ENCODE peak calls at places on chromosomes 7 and 10, in nine cellular contexts. One of them, this sample, is unnamed.

GRCh38 chr10:71860243-71861029 is 9.4 kb upstream of the PSAP start:
- DNase-seq in NT2/D1: peak
- DNase-seq in stimulated activated CD4-positive, alpha-beta T cell treated with anti-CD3 and anti-CD28 coated beads, Interleukin-4, amount 100 ng/mL, for 24 hours: peak
- DNase-seq in fibroblast of pulmonary artery: peak
- DNase-seq in NCI-H1092 treated with DMSO at 0.1 percent for 48 hours: peak
- DNase-seq in gastrocnemius medialis: peak
- DNase-seq in anterior cingulate cortex: peak
- DNase-seq in KG1: no peak
- DNase-seq in SHP77: peak
- DNase-seq in this sample: no peak

GRCh38 chr7:101542527-101543241 is 86.4 kb downstream of the MYL10 start:
- DNase-seq in NT2/D1: peak
- DNase-seq in stimulated activated CD4-positive, alpha-beta T cell treated with anti-CD3 and anti-CD28 coated beads, Interleukin-4, amount 100 ng/mL, for 24 hours: peak
- DNase-seq in fibroblast of pulmonary artery: peak
- DNase-seq in NCI-H1092 treated with DMSO at 0.1 percent for 48 hours: peak
- DNase-seq in gastrocnemius medialis: peak
- DNase-seq in anterior cingulate cortex: peak
- DNase-seq in KG1: peak
- DNase-seq in SHP77: peak
- DNase-seq in this sample: peak

GRCh38 chr7:29482056-29482455 is 81.6 kb upstream of the PRR15 start:
- DNase-seq in NT2/D1: no peak
- DNase-seq in stimulated activated CD4-positive, alpha-beta T cell treated with anti-CD3 and anti-CD28 coated beads, Interleukin-4, amount 100 ng/mL, for 24 hours: no peak
- DNase-seq in fibroblast of pulmonary artery: no peak
- DNase-seq in NCI-H1092 treated with DMSO at 0.1 percent for 48 hours: peak
- DNase-seq in gastrocnemius medialis: no peak
- DNase-seq in anterior cingulate cortex: no peak
- DNase-seq in KG1: no peak
- DNase-seq in SHP77: no peak
- DNase-seq in this sample: no peak

GRCh38 chr10:110864662-110865140 is 7.0 kb upstream of the PDCD4 start:
- DNase-seq in NT2/D1: no peak
- DNase-seq in stimulated activated CD4-positive, alpha-beta T cell treated with anti-CD3 and anti-CD28 coated beads, Interleukin-4, amount 100 ng/mL, for 24 hours: peak
- DNase-seq in fibroblast of pulmonary artery: no peak
- DNase-seq in NCI-H1092 treated with DMSO at 0.1 percent for 48 hours: no peak
- DNase-seq in gastrocnemius medialis: no peak
- DNase-seq in anterior cingulate cortex: no peak
- DNase-seq in KG1: peak
- DNase-seq in SHP77: no peak
- DNase-seq in this sample: peak

GRCh38 chr10:11782793-11783557 is 40.2 kb upstream of the PROSER2 start:
- DNase-seq in NT2/D1: peak
- DNase-seq in stimulated activated CD4-positive, alpha-beta T cell treated with anti-CD3 and anti-CD28 coated beads, Interleukin-4, amount 100 ng/mL, for 24 hours: no peak
- DNase-seq in fibroblast of pulmonary artery: peak
- DNase-seq in NCI-H1092 treated with DMSO at 0.1 percent for 48 hours: peak
- DNase-seq in gastrocnemius medialis: no peak
- DNase-seq in anterior cingulate cortex: no peak
- DNase-seq in KG1: peak
- DNase-seq in SHP77: peak
- DNase-seq in this sample: no peak

GRCh38 chr7:28405662-28406061 is 6.7 kb upstream of the CREB5 start:
- DNase-seq in NT2/D1: no peak
- DNase-seq in stimulated activated CD4-positive, alpha-beta T cell treated with anti-CD3 and anti-CD28 coated beads, Interleukin-4, amount 100 ng/mL, for 24 hours: no peak
- DNase-seq in fibroblast of pulmonary artery: peak
- DNase-seq in NCI-H1092 treated with DMSO at 0.1 percent for 48 hours: no peak
- DNase-seq in gastrocnemius medialis: no peak
- DNase-seq in anterior cingulate cortex: no peak
- DNase-seq in KG1: no peak
- DNase-seq in SHP77: no peak
- DNase-seq in this sample: no peak

GRCh38 chr10:75648186-75648761 is 216.8 kb downstream of the LRMDA start:
- DNase-seq in NT2/D1: no peak
- DNase-seq in stimulated activated CD4-positive, alpha-beta T cell treated with anti-CD3 and anti-CD28 coated beads, Interleukin-4, amount 100 ng/mL, for 24 hours: no peak
- DNase-seq in fibroblast of pulmonary artery: no peak
- DNase-seq in NCI-H1092 treated with DMSO at 0.1 percent for 48 hours: no peak
- DNase-seq in gastrocnemius medialis: no peak
- DNase-seq in anterior cingulate cortex: no peak
- DNase-seq in KG1: no peak
- DNase-seq in SHP77: no peak
- DNase-seq in this sample: no peak

GRCh38 chr10:125828311-125828710 is 5.0 kb downstream of the BCCIP start:
- DNase-seq in NT2/D1: no peak
- DNase-seq in stimulated activated CD4-positive, alpha-beta T cell treated with anti-CD3 and anti-CD28 coated beads, Interleukin-4, amount 100 ng/mL, for 24 hours: no peak
- DNase-seq in fibroblast of pulmonary artery: no peak
- DNase-seq in NCI-H1092 treated with DMSO at 0.1 percent for 48 hours: no peak
- DNase-seq in gastrocnemius medialis: no peak
- DNase-seq in anterior cingulate cortex: no peak
- DNase-seq in KG1: no peak
- DNase-seq in SHP77: no peak
- DNase-seq in this sample: no peak

GRCh38 chr10:81514811-81515210 is 360.2 kb upstream of the NRG3 start:
- DNase-seq in NT2/D1: no peak
- DNase-seq in stimulated activated CD4-positive, alpha-beta T cell treated with anti-CD3 and anti-CD28 coated beads, Interleukin-4, amount 100 ng/mL, for 24 hours: no peak
- DNase-seq in fibroblast of pulmonary artery: no peak
- DNase-seq in NCI-H1092 treated with DMSO at 0.1 percent for 48 hours: no peak
- DNase-seq in gastrocnemius medialis: no peak
- DNase-seq in anterior cingulate cortex: no peak
- DNase-seq in KG1: no peak
- DNase-seq in SHP77: no peak
- DNase-seq in this sample: no peak

GRCh38 chr7:134905375-134905774 is 80.9 kb upstream of the AGBL3 start:
- DNase-seq in NT2/D1: no peak
- DNase-seq in stimulated activated CD4-positive, alpha-beta T cell treated with anti-CD3 and anti-CD28 coated beads, Interleukin-4, amount 100 ng/mL, for 24 hours: no peak
- DNase-seq in fibroblast of pulmonary artery: peak
- DNase-seq in NCI-H1092 treated with DMSO at 0.1 percent for 48 hours: no peak
- DNase-seq in gastrocnemius medialis: peak
- DNase-seq in anterior cingulate cortex: no peak
- DNase-seq in KG1: no peak
- DNase-seq in SHP77: no peak
- DNase-seq in this sample: no peak

GRCh38 chr10:70197235-70197952 is 27.1 kb upstream of the SAR1A start:
- DNase-seq in NT2/D1: no peak
- DNase-seq in stimulated activated CD4-positive, alpha-beta T cell treated with anti-CD3 and anti-CD28 coated beads, Interleukin-4, amount 100 ng/mL, for 24 hours: no peak
- DNase-seq in fibroblast of pulmonary artery: no peak
- DNase-seq in NCI-H1092 treated with DMSO at 0.1 percent for 48 hours: no peak
- DNase-seq in gastrocnemius medialis: no peak
- DNase-seq in anterior cingulate cortex: peak
- DNase-seq in KG1: no peak
- DNase-seq in SHP77: no peak
- DNase-seq in this sample: no peak

GRCh38 chr7:90320801-90321494 is at the start of gene FAM237B:
- DNase-seq in NT2/D1: no peak
- DNase-seq in stimulated activated CD4-positive, alpha-beta T cell treated with anti-CD3 and anti-CD28 coated beads, Interleukin-4, amount 100 ng/mL, for 24 hours: no peak
- DNase-seq in fibroblast of pulmonary artery: peak
- DNase-seq in NCI-H1092 treated with DMSO at 0.1 percent for 48 hours: no peak
- DNase-seq in gastrocnemius medialis: no peak
- DNase-seq in anterior cingulate cortex: no peak
- DNase-seq in KG1: no peak
- DNase-seq in SHP77: no peak
- DNase-seq in this sample: no peak

GRCh38 chr10:6221971-6222751 is 19.4 kb downstream of the PFKFB3 start:
- DNase-seq in NT2/D1: no peak
- DNase-seq in stimulated activated CD4-positive, alpha-beta T cell treated with anti-CD3 and anti-CD28 coated beads, Interleukin-4, amount 100 ng/mL, for 24 hours: no peak
- DNase-seq in fibroblast of pulmonary artery: no peak
- DNase-seq in NCI-H1092 treated with DMSO at 0.1 percent for 48 hours: no peak
- DNase-seq in gastrocnemius medialis: no peak
- DNase-seq in anterior cingulate cortex: no peak
- DNase-seq in KG1: no peak
- DNase-seq in SHP77: no peak
- DNase-seq in this sample: no peak

GRCh38 chr7:42180806-42181205 is 56.2 kb downstream of the GLI3 start:
- DNase-seq in NT2/D1: no peak
- DNase-seq in stimulated activated CD4-positive, alpha-beta T cell treated with anti-CD3 and anti-CD28 coated beads, Interleukin-4, amount 100 ng/mL, for 24 hours: no peak
- DNase-seq in fibroblast of pulmonary artery: peak
- DNase-seq in NCI-H1092 treated with DMSO at 0.1 percent for 48 hours: no peak
- DNase-seq in gastrocnemius medialis: no peak
- DNase-seq in anterior cingulate cortex: no peak
- DNase-seq in KG1: no peak
- DNase-seq in SHP77: no peak
- DNase-seq in this sample: no peak

GRCh38 chr10:60186315-60187071 is 203.2 kb downstream of the ANK3 start:
- DNase-seq in NT2/D1: no peak
- DNase-seq in stimulated activated CD4-positive, alpha-beta T cell treated with anti-CD3 and anti-CD28 coated beads, Interleukin-4, amount 100 ng/mL, for 24 hours: no peak
- DNase-seq in fibroblast of pulmonary artery: peak
- DNase-seq in NCI-H1092 treated with DMSO at 0.1 percent for 48 hours: no peak
- DNase-seq in gastrocnemius medialis: peak
- DNase-seq in anterior cingulate cortex: peak
- DNase-seq in KG1: no peak
- DNase-seq in SHP77: no peak
- DNase-seq in this sample: no peak

GRCh38 chr10:24762966-24763623 is 39.4 kb upstream of the ARHGAP21 start:
- DNase-seq in NT2/D1: peak
- DNase-seq in stimulated activated CD4-positive, alpha-beta T cell treated with anti-CD3 and anti-CD28 coated beads, Interleukin-4, amount 100 ng/mL, for 24 hours: no peak
- DNase-seq in fibroblast of pulmonary artery: peak
- DNase-seq in NCI-H1092 treated with DMSO at 0.1 percent for 48 hours: no peak
- DNase-seq in gastrocnemius medialis: no peak
- DNase-seq in anterior cingulate cortex: no peak
- DNase-seq in KG1: no peak
- DNase-seq in SHP77: no peak
- DNase-seq in this sample: no peak

GRCh38 chr10:89373916-89374711 is 3.7 kb upstream of the IFIT1B start:
- DNase-seq in NT2/D1: no peak
- DNase-seq in stimulated activated CD4-positive, alpha-beta T cell treated with anti-CD3 and anti-CD28 coated beads, Interleukin-4, amount 100 ng/mL, for 24 hours: no peak
- DNase-seq in fibroblast of pulmonary artery: peak
- DNase-seq in NCI-H1092 treated with DMSO at 0.1 percent for 48 hours: peak
- DNase-seq in gastrocnemius medialis: peak
- DNase-seq in anterior cingulate cortex: peak
- DNase-seq in KG1: no peak
- DNase-seq in SHP77: no peak
- DNase-seq in this sample: no peak

GRCh38 chr10:128629111-128630096 is 503.2 kb upstream of the MKI67 start:
- DNase-seq in NT2/D1: no peak
- DNase-seq in stimulated activated CD4-positive, alpha-beta T cell treated with anti-CD3 and anti-CD28 coated beads, Interleukin-4, amount 100 ng/mL, for 24 hours: no peak
- DNase-seq in fibroblast of pulmonary artery: peak
- DNase-seq in NCI-H1092 treated with DMSO at 0.1 percent for 48 hours: no peak
- DNase-seq in gastrocnemius medialis: no peak
- DNase-seq in anterior cingulate cortex: no peak
- DNase-seq in KG1: no peak
- DNase-seq in SHP77: no peak
- DNase-seq in this sample: no peak

GRCh38 chr10:23459323-23459939 is 20.6 kb downstream of the OTUD1 start:
- DNase-seq in NT2/D1: no peak
- DNase-seq in stimulated activated CD4-positive, alpha-beta T cell treated with anti-CD3 and anti-CD28 coated beads, Interleukin-4, amount 100 ng/mL, for 24 hours: no peak
- DNase-seq in fibroblast of pulmonary artery: no peak
- DNase-seq in NCI-H1092 treated with DMSO at 0.1 percent for 48 hours: no peak
- DNase-seq in gastrocnemius medialis: no peak
- DNase-seq in anterior cingulate cortex: no peak
- DNase-seq in KG1: no peak
- DNase-seq in SHP77: no peak
- DNase-seq in this sample: no peak

GRCh38 chr7:20447021-20447420 is 116.3 kb downstream of the ITGB8 start:
- DNase-seq in NT2/D1: no peak
- DNase-seq in stimulated activated CD4-positive, alpha-beta T cell treated with anti-CD3 and anti-CD28 coated beads, Interleukin-4, amount 100 ng/mL, for 24 hours: no peak
- DNase-seq in fibroblast of pulmonary artery: no peak
- DNase-seq in NCI-H1092 treated with DMSO at 0.1 percent for 48 hours: no peak
- DNase-seq in gastrocnemius medialis: no peak
- DNase-seq in anterior cingulate cortex: no peak
- DNase-seq in KG1: no peak
- DNase-seq in SHP77: no peak
- DNase-seq in this sample: no peak

GRCh38 chr7:151428393-151429231 is 11.3 kb downstream of the CRYGN start:
- DNase-seq in NT2/D1: no peak
- DNase-seq in stimulated activated CD4-positive, alpha-beta T cell treated with anti-CD3 and anti-CD28 coated beads, Interleukin-4, amount 100 ng/mL, for 24 hours: no peak
- DNase-seq in fibroblast of pulmonary artery: peak
- DNase-seq in NCI-H1092 treated with DMSO at 0.1 percent for 48 hours: peak
- DNase-seq in gastrocnemius medialis: no peak
- DNase-seq in anterior cingulate cortex: no peak
- DNase-seq in KG1: no peak
- DNase-seq in SHP77: no peak
- DNase-seq in this sample: no peak

GRCh38 chr7:87164433-87164832 is 12.2 kb downstream of the DMTF1 start:
- DNase-seq in NT2/D1: no peak
- DNase-seq in stimulated activated CD4-positive, alpha-beta T cell treated with anti-CD3 and anti-CD28 coated beads, Interleukin-4, amount 100 ng/mL, for 24 hours: no peak
- DNase-seq in fibroblast of pulmonary artery: no peak
- DNase-seq in NCI-H1092 treated with DMSO at 0.1 percent for 48 hours: no peak
- DNase-seq in gastrocnemius medialis: no peak
- DNase-seq in anterior cingulate cortex: no peak
- DNase-seq in KG1: no peak
- DNase-seq in SHP77: no peak
- DNase-seq in this sample: no peak

GRCh38 chr7:74029991-74030415 is 2.0 kb downstream of the ELN start:
- DNase-seq in NT2/D1: no peak
- DNase-seq in stimulated activated CD4-positive, alpha-beta T cell treated with anti-CD3 and anti-CD28 coated beads, Interleukin-4, amount 100 ng/mL, for 24 hours: no peak
- DNase-seq in fibroblast of pulmonary artery: no peak
- DNase-seq in NCI-H1092 treated with DMSO at 0.1 percent for 48 hours: no peak
- DNase-seq in gastrocnemius medialis: no peak
- DNase-seq in anterior cingulate cortex: no peak
- DNase-seq in KG1: no peak
- DNase-seq in SHP77: no peak
- DNase-seq in this sample: no peak

GRCh38 chr10:78582540-78582939 is 486.2 kb upstream of the ZMIZ1 start:
- DNase-seq in NT2/D1: no peak
- DNase-seq in stimulated activated CD4-positive, alpha-beta T cell treated with anti-CD3 and anti-CD28 coated beads, Interleukin-4, amount 100 ng/mL, for 24 hours: no peak
- DNase-seq in fibroblast of pulmonary artery: no peak
- DNase-seq in NCI-H1092 treated with DMSO at 0.1 percent for 48 hours: no peak
- DNase-seq in gastrocnemius medialis: no peak
- DNase-seq in anterior cingulate cortex: no peak
- DNase-seq in KG1: no peak
- DNase-seq in SHP77: no peak
- DNase-seq in this sample: no peak

GRCh38 chr7:44066111-44066460 is 719 bp upstream of the PGAM2 start:
- DNase-seq in NT2/D1: no peak
- DNase-seq in stimulated activated CD4-positive, alpha-beta T cell treated with anti-CD3 and anti-CD28 coated beads, Interleukin-4, amount 100 ng/mL, for 24 hours: no peak
- DNase-seq in fibroblast of pulmonary artery: no peak
- DNase-seq in NCI-H1092 treated with DMSO at 0.1 percent for 48 hours: no peak
- DNase-seq in gastrocnemius medialis: no peak
- DNase-seq in anterior cingulate cortex: no peak
- DNase-seq in KG1: no peak
- DNase-seq in SHP77: no peak
- DNase-seq in this sample: no peak

GRCh38 chr7:26584964-26585650 is 279.3 kb downstream of the SKAP2 start:
- DNase-seq in NT2/D1: no peak
- DNase-seq in stimulated activated CD4-positive, alpha-beta T cell treated with anti-CD3 and anti-CD28 coated beads, Interleukin-4, amount 100 ng/mL, for 24 hours: no peak
- DNase-seq in fibroblast of pulmonary artery: no peak
- DNase-seq in NCI-H1092 treated with DMSO at 0.1 percent for 48 hours: peak
- DNase-seq in gastrocnemius medialis: no peak
- DNase-seq in anterior cingulate cortex: no peak
- DNase-seq in KG1: no peak
- DNase-seq in SHP77: no peak
- DNase-seq in this sample: no peak

GRCh38 chr10:9331583-9332008 is 1277.1 kb downstream of the GATA3 start:
- DNase-seq in NT2/D1: peak
- DNase-seq in stimulated activated CD4-positive, alpha-beta T cell treated with anti-CD3 and anti-CD28 coated beads, Interleukin-4, amount 100 ng/mL, for 24 hours: no peak
- DNase-seq in fibroblast of pulmonary artery: peak
- DNase-seq in NCI-H1092 treated with DMSO at 0.1 percent for 48 hours: peak
- DNase-seq in gastrocnemius medialis: no peak
- DNase-seq in anterior cingulate cortex: no peak
- DNase-seq in KG1: peak
- DNase-seq in SHP77: peak
- DNase-seq in this sample: peak

GRCh38 chr7:75660566-75661215 is 78.0 kb downstream of the HIP1 start:
- DNase-seq in NT2/D1: no peak
- DNase-seq in stimulated activated CD4-positive, alpha-beta T cell treated with anti-CD3 and anti-CD28 coated beads, Interleukin-4, amount 100 ng/mL, for 24 hours: no peak
- DNase-seq in fibroblast of pulmonary artery: no peak
- DNase-seq in NCI-H1092 treated with DMSO at 0.1 percent for 48 hours: no peak
- DNase-seq in gastrocnemius medialis: no peak
- DNase-seq in anterior cingulate cortex: peak
- DNase-seq in KG1: no peak
- DNase-seq in SHP77: no peak
- DNase-seq in this sample: no peak

GRCh38 chr7:51126813-51127617 is 189.6 kb downstream of the COBL start:
- DNase-seq in NT2/D1: no peak
- DNase-seq in stimulated activated CD4-positive, alpha-beta T cell treated with anti-CD3 and anti-CD28 coated beads, Interleukin-4, amount 100 ng/mL, for 24 hours: no peak
- DNase-seq in fibroblast of pulmonary artery: no peak
- DNase-seq in NCI-H1092 treated with DMSO at 0.1 percent for 48 hours: no peak
- DNase-seq in gastrocnemius medialis: no peak
- DNase-seq in anterior cingulate cortex: no peak
- DNase-seq in KG1: no peak
- DNase-seq in SHP77: no peak
- DNase-seq in this sample: no peak

GRCh38 chr10:68700193-68700592 is 20.8 kb upstream of the CCAR1 start:
- DNase-seq in NT2/D1: no peak
- DNase-seq in stimulated activated CD4-positive, alpha-beta T cell treated with anti-CD3 and anti-CD28 coated beads, Interleukin-4, amount 100 ng/mL, for 24 hours: no peak
- DNase-seq in fibroblast of pulmonary artery: no peak
- DNase-seq in NCI-H1092 treated with DMSO at 0.1 percent for 48 hours: no peak
- DNase-seq in gastrocnemius medialis: no peak
- DNase-seq in anterior cingulate cortex: no peak
- DNase-seq in KG1: no peak
- DNase-seq in SHP77: no peak
- DNase-seq in this sample: no peak

GRCh38 chr7:139355320-139355719 is 4.4 kb upstream of the LUC7L2 start:
- DNase-seq in NT2/D1: no peak
- DNase-seq in stimulated activated CD4-positive, alpha-beta T cell treated with anti-CD3 and anti-CD28 coated beads, Interleukin-4, amount 100 ng/mL, for 24 hours: no peak
- DNase-seq in fibroblast of pulmonary artery: peak
- DNase-seq in NCI-H1092 treated with DMSO at 0.1 percent for 48 hours: no peak
- DNase-seq in gastrocnemius medialis: no peak
- DNase-seq in anterior cingulate cortex: no peak
- DNase-seq in KG1: no peak
- DNase-seq in SHP77: no peak
- DNase-seq in this sample: no peak

This sample was measured in CD4-positive, alpha-beta memory T cell.